ENCODE peak calls at places on chromosomes 7 and 10, in seven cellular contexts. T is astrocyte of the spinal cord, X is spleen, C is IMR-90, Z is PC-3, N is cardiac muscle cell, F is upper lobe of left lung. O is an unnamed sample.

GRCh38 chr7:148501707-148502139 is 88.8 kb upstream of the C7orf33 start:
- DNase-seq in T (peak), N (peak), X (no peak), Z (peak), C (no peak), F (no peak), O (no peak)

GRCh38 chr7:36119005-36119711 is 33.9 kb upstream of the EEPD1 start:
- DNase-seq in X (no peak), Z (peak), F (no peak), N (peak), C (peak), T (peak), O (no peak)

GRCh38 chr7:1459930-1460756 is 873 bp upstream of the MICALL2 start:
- DNase-seq in N (peak), X (peak), Z (no peak), T (peak), C (no peak), F (no peak), O (no peak)

GRCh38 chr7:144842377-144842851 is 6.6 kb upstream of the TPK1 start:
- DNase-seq in C (no peak), X (peak), N (peak), T (no peak), Z (no peak), F (no peak), O (no peak)

GRCh38 chr7:1536768-1537630 is 6.5 kb downstream of the MAFK start:
- DNase-seq in F (peak), T (peak), N (peak), X (peak), C (peak), Z (peak), O (peak)

GRCh38 chr7:36526720-36527548 is 137.3 kb downstream of the ANLN start:
- DNase-seq in N (peak), F (no peak), T (peak), C (peak), X (no peak), Z (peak), O (no peak)

GRCh38 chr7:39527951-39528350 is 38.3 kb upstream of the YAE1 start:
- DNase-seq in X (no peak), C (peak), Z (no peak), N (peak), T (no peak), F (no peak), O (no peak)

GRCh38 chr7:56062382-56062781 is 1.7 kb upstream of the SUMF2 start:
- DNase-seq in N (peak), X (no peak), F (no peak), T (peak), C (peak), Z (peak), O (no peak)

GRCh38 chr7:87608443-87608842 is 7.8 kb upstream of the ABCB1 start:
- DNase-seq in Z (no peak), C (no peak), N (no peak), F (no peak), X (no peak), T (no peak), O (no peak)

GRCh38 chr10:119237722-119238436 is 30.5 kb downstream of the GRK5 start:
- DNase-seq in T (no peak), C (peak), X (no peak), N (no peak), Z (no peak), F (no peak), O (no peak)

GRCh38 chr10:60139290-60139689 is 232.9 kb upstream of the CCDC6 start:
- DNase-seq in F (no peak), C (no peak), T (no peak), Z (no peak), N (no peak), X (no peak), O (no peak)

GRCh38 chr7:151436446-151437162 is 3.3 kb downstream of the CRYGN start:
- DNase-seq in C (peak), F (peak), N (peak), X (no peak), Z (no peak), T (no peak), O (peak)

GRCh38 chr7:6640246-6640721 is 3.2 kb downstream of the ZNF316 start:
- DNase-seq in X (no peak), T (peak), N (peak), C (peak), F (no peak), Z (no peak), O (no peak)

GRCh38 chr7:65216469-65216868 is 157.2 kb upstream of the ZNF92 start:
- DNase-seq in Z (peak), T (peak), C (peak), N (peak), X (peak), F (no peak), O (peak)

GRCh38 chr10:86671419-86671818 is 3.1 kb downstream of the LDB3 start:
- DNase-seq in T (no peak), C (no peak), X (no peak), Z (peak), F (no peak), N (no peak), O (no peak)

GRCh38 chr7:151099486-151100211 is 13.4 kb downstream of the AGAP3 start:
- DNase-seq in N (no peak), T (no peak), X (no peak), Z (no peak), F (peak), C (no peak), O (no peak)

GRCh38 chr10:29304259-29305030 is 15.6 kb downstream of the LYZL1 start:
- DNase-seq in F (no peak), Z (peak), X (no peak), T (peak), C (peak), N (peak), O (peak)

GRCh38 chr10:51876528-51876927 is 177.1 kb upstream of the CSTF2T start:
- DNase-seq in Z (no peak), F (no peak), N (no peak), T (no peak), C (no peak), X (no peak), O (no peak)

GRCh38 chr10:22461891-22462290 is 116.6 kb downstream of the SPAG6 start:
- DNase-seq in Z (peak), X (no peak), C (no peak), N (no peak), F (no peak), T (no peak), O (no peak)

GRCh38 chr7:88305044-88305443 is 1.6 kb downstream of the STEAP4 start:
- DNase-seq in X (no peak), C (no peak), F (no peak), Z (peak), N (no peak), T (no peak), O (no peak)

GRCh38 chr7:132720835-132721234 is 144.6 kb upstream of the PLXNA4 start:
- DNase-seq in N (no peak), T (no peak), F (no peak), X (no peak), C (no peak), Z (no peak), O (no peak)

GRCh38 chr7:94511763-94512162 is 2.2 kb downstream of the CASD1 start:
- DNase-seq in F (no peak), T (no peak), X (no peak), N (no peak), Z (peak), C (peak), O (no peak)

GRCh38 chr7:144164784-144165183 is 18.5 kb upstream of the CTAGE4 start:
- DNase-seq in N (no peak), Z (no peak), X (no peak), F (no peak), T (no peak), C (no peak), O (no peak)

GRCh38 chr7:101622609-101623178 is 6.4 kb downstream of the MYL10 start:
- DNase-seq in F (peak), N (no peak), T (no peak), Z (no peak), X (peak), C (no peak), O (no peak)

GRCh38 chr10:115827650-115828049 is 445.4 kb downstream of the GFRA1 start:
- DNase-seq in N (peak), X (no peak), F (no peak), T (no peak), Z (no peak), C (peak), O (no peak)

GRCh38 chr10:76667307-76668012 is 970.1 kb downstream of the KCNMA1 start:
- DNase-seq in F (no peak), T (no peak), X (no peak), Z (no peak), C (no peak), N (no peak), O (no peak)

GRCh38 chr7:100107890-100108289 is 6.4 kb downstream of the AP4M1 start:
- DNase-seq in Z (no peak), N (no peak), F (no peak), T (no peak), C (no peak), X (no peak), O (no peak)

GRCh38 chr10:48473704-48474103 is 131.2 kb downstream of the ARHGAP22 start:
- DNase-seq in Z (no peak), T (no peak), N (no peak), C (no peak), X (no peak), F (no peak), O (peak)

GRCh38 chr7:95996174-95996573 is 223.8 kb downstream of the DYNC1I1 start:
- DNase-seq in F (no peak), N (no peak), X (no peak), T (no peak), C (no peak), Z (no peak), O (no peak)

GRCh38 chr7:68238204-68238805 is 1241.7 kb downstream of the TYW1 start:
- DNase-seq in T (no peak), X (no peak), C (no peak), N (no peak), F (no peak), Z (peak), O (no peak)

GRCh38 chr10:68224810-68225209 is 7.1 kb downstream of the ATOH7 start:
- DNase-seq in F (no peak), N (no peak), Z (peak), X (no peak), T (no peak), C (peak), O (no peak)

GRCh38 chr10:8043569-8044306 is 10.8 kb upstream of the GATA3 start:
- DNase-seq in F (peak), Z (no peak), C (no peak), X (no peak), N (no peak), T (no peak), O (no peak)
- H3K4me3 ChIP-seq in F (no peak), Z (no peak), C (no peak), X (no peak), N (no peak), T (no peak), O (no peak)

GRCh38 chr10:103551619-103552602 is 58.4 kb downstream of the NEURL1 start:
- DNase-seq in Z (no peak), C (no peak), X (peak), N (no peak), T (no peak), F (no peak), O (no peak)
- TF ChIP-seq CTCF in Z (no peak), C (no peak), X (no peak), N (no peak), T (no peak), F (no peak), O (no peak)

GRCh38 chr10:69416695-69417094 is at the start of gene TACR2:
- DNase-seq in C (no peak), Z (no peak), N (no peak), T (no peak), F (peak), X (peak), O (no peak)
- H3K4me3 ChIP-seq in C (no peak), Z (no peak), N (no peak), T (no peak), F (no peak), X (no peak), O (no peak)

DNA sequence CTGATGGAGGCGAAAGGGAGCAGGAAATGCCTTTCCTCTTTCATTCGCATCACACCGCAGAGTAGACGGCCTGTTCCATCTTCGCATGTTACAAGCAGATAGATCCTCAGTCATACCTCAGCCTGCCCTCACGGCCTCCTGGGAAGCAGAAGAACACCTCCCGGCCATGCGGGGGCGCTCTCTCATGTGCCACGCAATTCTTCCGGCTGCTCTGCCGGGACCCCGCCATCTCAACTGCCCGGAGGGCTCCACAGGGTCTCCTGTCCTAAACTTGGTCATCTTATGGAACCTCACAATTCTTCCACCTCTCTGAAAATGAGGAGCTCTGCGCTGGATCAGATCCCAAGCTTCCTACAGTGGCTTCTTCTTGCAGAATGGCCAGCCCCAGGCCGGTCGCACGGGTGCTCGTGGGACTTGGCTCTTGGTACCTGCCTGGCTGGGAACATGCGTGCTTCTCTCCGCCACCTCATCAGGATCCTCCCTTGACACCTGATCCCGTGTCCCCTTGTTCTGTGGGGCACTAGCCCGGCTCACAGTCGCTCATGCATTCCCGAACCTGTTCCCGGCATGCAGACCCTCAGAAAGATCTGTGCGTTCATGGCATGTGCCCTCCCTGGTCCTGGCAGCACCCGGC is 262.8 kb upstream of the SHH start:
- DNase-seq in F (no peak), C (no peak), Z (no peak), T (no peak), X (peak), N (no peak), O (no peak)
- TF ChIP-seq CTCF in F (no peak), C (no peak), Z (peak), T (no peak), X (no peak), N (no peak), O (no peak)

DNA sequence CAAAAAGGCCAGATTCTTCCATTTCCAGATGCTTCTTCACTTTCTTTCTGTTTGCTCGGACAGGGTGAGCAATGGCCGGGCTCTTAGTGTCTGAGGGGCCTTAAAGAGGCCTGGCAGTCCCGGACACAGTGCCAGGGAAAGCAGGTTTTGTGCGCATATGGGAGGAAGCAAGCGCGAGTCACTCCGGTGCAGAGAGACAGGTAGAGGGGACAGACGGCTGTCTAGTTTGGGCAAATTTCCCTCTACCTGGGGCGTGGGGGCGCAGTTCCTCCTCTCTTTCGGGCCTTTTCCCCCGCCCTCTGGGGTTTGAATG is 4.7 kb downstream of the NEUROD6 start:
- DNase-seq in X (no peak), T (no peak), N (no peak), C (no peak), Z (no peak), F (no peak), O (no peak)
- H3K4me3 ChIP-seq in X (no peak), T (no peak), N (peak), C (no peak), Z (no peak), F (peak), O (peak)

GRCh38 chr7:30884881-30885280 is 26.8 kb upstream of the AQP1 start:
- DNase-seq in F (no peak), C (no peak), X (no peak), Z (no peak), T (no peak), N (no peak), O (no peak)

GRCh38 chr7:30893357-30893756 is 18.3 kb upstream of the AQP1 start:
- DNase-seq in C (peak), X (no peak), F (no peak), Z (no peak), T (peak), N (peak), O (no peak)

GRCh38 chr7:30886608-30887011 is 25.0 kb upstream of the AQP1 start:
- DNase-seq in N (no peak), Z (no peak), X (no peak), F (no peak), T (peak), C (no peak), O (no peak)

GRCh38 chr7:30887464-30887872 is 24.2 kb upstream of the AQP1 start:
- DNase-seq in C (no peak), N (no peak), Z (no peak), T (no peak), F (peak), X (no peak), O (no peak)

GRCh38 chr7:30888783-30889182 is 22.9 kb upstream of the AQP1 start:
- DNase-seq in T (peak), Z (peak), C (peak), X (no peak), N (peak), F (no peak), O (no peak)
- TF ChIP-seq CTCF in T (no peak), Z (no peak), C (no peak), X (no peak), N (peak), F (no peak), O (no peak)

GRCh38 chr10:13388478-13388877 is 40.4 kb upstream of the SEPHS1 start:
- DNase-seq in C (no peak), T (no peak), X (no peak), F (no peak), N (no peak), Z (no peak), O (no peak)

GRCh38 chr10:13390604-13391522 is 42.8 kb upstream of the SEPHS1 start:
- DNase-seq in X (no peak), C (no peak), F (no peak), N (peak), T (no peak), Z (no peak), O (no peak)

GRCh38 chr10:13382759-13383753 is 35.0 kb upstream of the SEPHS1 start:
- DNase-seq in C (no peak), X (no peak), N (peak), T (no peak), F (peak), Z (peak), O (peak)

GRCh38 chr10:13386021-13386420 is 37.9 kb upstream of the SEPHS1 start:
- DNase-seq in F (no peak), X (no peak), Z (no peak), C (no peak), T (no peak), N (no peak), O (no peak)
- H3K4me3 ChIP-seq in F (no peak), X (no peak), Z (no peak), C (no peak), T (no peak), N (no peak), O (no peak)

O was measured in breast epithelium.